ENCODE peak calls at places on chromosomes 2 and 18, in five cellular contexts. R is BJ, M is WERI-Rb-1, J is LoVo, V is epithelial cell of esophagus. O is an unnamed sample.

GRCh38 chr18:35407871-35408481 is 30.8 kb upstream of the ZNF396 start:
- DNase-seq in R (peak; percentile 15), M (peak; percentile 42), J (peak; percentile 79), V (peak; percentile 79), O (no peak)

GRCh38 chr18:5107990-5108389 is 89.1 kb downstream of the AKAIN1 start:
- DNase-seq in R (no peak), M (no peak), J (no peak), V (no peak), O (no peak)

GRCh38 chr18:24402209-24402785 is 4.7 kb upstream of the OSBPL1A start:
- DNase-seq in R (no peak), M (no peak), J (no peak), V (no peak), O (no peak)

GRCh38 chr18:78900938-78901909 is 78.4 kb upstream of the SALL3 start:
- DNase-seq in R (no peak), M (no peak), J (no peak), V (no peak), O (no peak)

GRCh38 chr2:201860541-201861154 is 54.3 kb downstream of the CDK15 start:
- DNase-seq in R (no peak), M (peak; percentile 62), J (peak; percentile 64), V (peak; percentile 73), O (peak; percentile 65)

GRCh38 chr2:174431902-174432301 is 36.4 kb downstream of the SCRN3 start:
- DNase-seq in R (no peak), M (no peak), J (no peak), V (no peak), O (no peak)

GRCh38 chr2:112155331-112156151 is 17.4 kb downstream of the FBLN7 start:
- DNase-seq in R (no peak), M (no peak), J (no peak), V (no peak), O (no peak)

GRCh38 chr2:234469972-234470371 is 26.9 kb downstream of the ARL4C start:
- DNase-seq in R (no peak), M (no peak), J (no peak), V (no peak), O (no peak)

GRCh38 chr2:11850082-11850481 is 103.7 kb downstream of the LPIN1 start:
- DNase-seq in R (no peak), M (no peak), J (no peak), V (no peak), O (no peak)

GRCh38 chr2:128260239-128261138 is 58.2 kb downstream of the HS6ST1 start:
- DNase-seq in R (peak; percentile 26), M (no peak), J (no peak), V (peak; percentile 88), O (peak; percentile 58)

GRCh38 chr2:160581035-160581434 is 87.4 kb upstream of the RBMS1 start:
- DNase-seq in R (no peak), M (no peak), J (no peak), V (peak; percentile 54), O (no peak)

GRCh38 chr18:35971661-35972196 is 750 bp upstream of the RMP24 start:
- DNase-seq in R (no peak), M (no peak), J (no peak), V (no peak), O (peak; percentile 5)

GRCh38 chr2:229080172-229080571 is 190.9 kb downstream of the PID1 start:
- DNase-seq in R (no peak), M (no peak), J (no peak), V (no peak), O (no peak)

GRCh38 chr18:57801379-57802165 is 1.5 kb downstream of the ATP8B1 start:
- DNase-seq in R (no peak), M (peak; percentile 33), J (no peak), V (peak; percentile 29), O (no peak)

GRCh38 chr2:176455865-176456291 is 186.6 kb downstream of the MTX2 start:
- DNase-seq in R (no peak), M (peak; percentile 29), J (no peak), V (no peak), O (no peak)

GRCh38 chr2:177767768-177768167 is 304.8 kb downstream of the PDE11A start:
- DNase-seq in R (no peak), M (no peak), J (no peak), V (no peak), O (no peak)

O was measured in non-pigmented ciliary epithelial cell.